ENCODE peak calls at places on chromosomes 5 and 9, in four cellular contexts. One of them, this sample, is unnamed.
A peak's percentile ranks its signal among the peaks of the same experiment; 100 is the strongest.

GRCh38 chr5:154199671-154200220 is 9.2 kb downstream of the GALNT10 start:
- DNase-seq in RWPE1: no peak
- DNase-seq in transverse colon: no peak
- DNase-seq in ovary: peak; percentile 37
- DNase-seq in this sample: no peak

GRCh38 chr5:152274206-152274605 is 130.9 kb downstream of the NMUR2 start:
- DNase-seq in RWPE1: no peak
- DNase-seq in transverse colon: no peak
- DNase-seq in ovary: no peak
- DNase-seq in this sample: no peak

GRCh38 chr9:5896863-5897262 is 6.2 kb downstream of the MLANA start:
- DNase-seq in RWPE1: no peak
- DNase-seq in transverse colon: no peak
- DNase-seq in ovary: no peak
- DNase-seq in this sample: no peak

GRCh38 chr5:176619203-176619568 is 9.2 kb upstream of the GPRIN1 start:
- DNase-seq in RWPE1: peak; percentile 95
- DNase-seq in transverse colon: peak; percentile 47
- DNase-seq in ovary: no peak
- DNase-seq in this sample: peak; percentile 90

GRCh38 chr9:109022909-109023308 is 9.6 kb upstream of the CTNNAL1 start:
- DNase-seq in RWPE1: no peak
- DNase-seq in transverse colon: no peak
- DNase-seq in ovary: no peak
- DNase-seq in this sample: no peak

GRCh38 chr5:141250576-141250975 is 5.4 kb downstream of the PCDHB15 start:
- DNase-seq in RWPE1: no peak
- DNase-seq in transverse colon: no peak
- DNase-seq in ovary: no peak
- DNase-seq in this sample: no peak

GRCh38 chr9:14097215-14097614 is 216.7 kb downstream of the NFIB start:
- DNase-seq in RWPE1: no peak
- DNase-seq in transverse colon: no peak
- DNase-seq in ovary: no peak
- DNase-seq in this sample: peak; percentile 56

GRCh38 chr9:74500584-74500924 is 3.4 kb downstream of the RORB start:
- DNase-seq in RWPE1: no peak
- DNase-seq in transverse colon: no peak
- DNase-seq in ovary: no peak
- DNase-seq in this sample: peak; percentile 14

GRCh38 chr9:13728121-13728520 is 448.6 kb upstream of the MPDZ start:
- DNase-seq in RWPE1: no peak
- DNase-seq in transverse colon: no peak
- DNase-seq in ovary: no peak
- DNase-seq in this sample: no peak

GRCh38 chr5:78799254-78800017 is 150.9 kb upstream of the LHFPL2 start:
- DNase-seq in RWPE1: no peak
- DNase-seq in transverse colon: no peak
- DNase-seq in ovary: no peak
- DNase-seq in this sample: peak; percentile 37

GRCh38 chr9:87085521-87085920 is 138.2 kb upstream of the GAS1 start:
- DNase-seq in RWPE1: no peak
- DNase-seq in transverse colon: no peak
- DNase-seq in ovary: no peak
- DNase-seq in this sample: no peak

GRCh38 chr9:87381050-87381711 is 116.5 kb upstream of the DAPK1 start:
- DNase-seq in RWPE1: no peak
- DNase-seq in transverse colon: no peak
- DNase-seq in ovary: no peak
- DNase-seq in this sample: no peak

GRCh38 chr9:21326526-21327139 is 8.6 kb downstream of the KLHL9 start:
- DNase-seq in RWPE1: peak; percentile 42
- DNase-seq in transverse colon: no peak
- DNase-seq in ovary: no peak
- DNase-seq in this sample: peak; percentile 56

GRCh38 chr5:132383984-132384383 is 14.5 kb downstream of the SLC22A5 start:
- DNase-seq in RWPE1: no peak
- DNase-seq in transverse colon: no peak
- DNase-seq in ovary: no peak
- DNase-seq in this sample: no peak

GRCh38 chr5:26649000-26649399 is 389.4 kb downstream of the CDH9 start:
- DNase-seq in RWPE1: no peak
- DNase-seq in transverse colon: no peak
- DNase-seq in ovary: no peak
- DNase-seq in this sample: no peak

GRCh38 chr5:160537940-160538339 is 116.3 kb downstream of the PTTG1 start:
- DNase-seq in RWPE1: no peak
- DNase-seq in transverse colon: no peak
- DNase-seq in ovary: no peak
- DNase-seq in this sample: no peak

GRCh38 chr9:132144708-132145365 is 17.0 kb upstream of the NTNG2 start:
- DNase-seq in RWPE1: peak; percentile 58
- DNase-seq in transverse colon: no peak
- DNase-seq in ovary: no peak
- DNase-seq in this sample: peak; percentile 28

GRCh38 chr5:59562756-59563389 is 330.7 kb downstream of the PDE4D start:
- DNase-seq in RWPE1: peak; percentile 21
- DNase-seq in transverse colon: peak; percentile 24
- DNase-seq in ovary: no peak
- DNase-seq in this sample: no peak

GRCh38 chr9:12798066-12798770 is 23.4 kb downstream of the LURAP1L start:
- DNase-seq in RWPE1: peak; percentile 52
- DNase-seq in transverse colon: no peak
- DNase-seq in ovary: no peak
- DNase-seq in this sample: no peak

GRCh38 chr5:164351245-164351834 is 845.9 kb downstream of the MAT2B start:
- DNase-seq in RWPE1: no peak
- DNase-seq in transverse colon: no peak
- DNase-seq in ovary: no peak
- DNase-seq in this sample: no peak

GRCh38 chr5:177546262-177546741 is 8.1 kb downstream of the FAM193B start:
- DNase-seq in RWPE1: peak; percentile 99
- DNase-seq in transverse colon: no peak
- DNase-seq in ovary: no peak
- DNase-seq in this sample: peak; percentile 98

GRCh38 chr9:134644715-134645606 is 3.4 kb downstream of the COL5A1 start:
- DNase-seq in RWPE1: peak; percentile 99
- DNase-seq in transverse colon: peak; percentile 60
- DNase-seq in ovary: peak; percentile 90
- DNase-seq in this sample: no peak

GRCh38 chr9:123482295-123482970 is 126.4 kb downstream of the CRB2 start:
- DNase-seq in RWPE1: no peak
- DNase-seq in transverse colon: no peak
- DNase-seq in ovary: no peak
- DNase-seq in this sample: no peak

GRCh38 chr9:92607088-92607487 is 62.8 kb downstream of the IPPK start:
- DNase-seq in RWPE1: no peak
- DNase-seq in transverse colon: no peak
- DNase-seq in ovary: no peak
- DNase-seq in this sample: no peak

GRCh38 chr9:35826071-35826701 is 2.3 kb downstream of the FAM221B start:
- DNase-seq in RWPE1: peak; percentile 66
- DNase-seq in transverse colon: no peak
- DNase-seq in ovary: no peak
- DNase-seq in this sample: peak; percentile 52

GRCh38 chr9:36126016-36126786 is 10.3 kb upstream of the GLIPR2 start:
- DNase-seq in RWPE1: no peak
- DNase-seq in transverse colon: peak; percentile 67
- DNase-seq in ovary: no peak
- DNase-seq in this sample: no peak

GRCh38 chr5:170333161-170333909 is 35.8 kb upstream of the LCP2 start:
- DNase-seq in RWPE1: no peak
- DNase-seq in transverse colon: peak; percentile 43
- DNase-seq in ovary: no peak
- DNase-seq in this sample: no peak

GRCh38 chr9:124371183-124371582 is 44.1 kb downstream of the PSMB7 start:
- DNase-seq in RWPE1: no peak
- DNase-seq in transverse colon: no peak
- DNase-seq in ovary: no peak
- DNase-seq in this sample: no peak

GRCh38 chr9:109473329-109473728 is 24.8 kb downstream of the PTPN3 start:
- DNase-seq in RWPE1: no peak
- DNase-seq in transverse colon: no peak
- DNase-seq in ovary: no peak
- DNase-seq in this sample: no peak

GRCh38 chr9:137226338-137227056 is 805 bp upstream of the RNF224 start:
- DNase-seq in RWPE1: peak; percentile 91
- DNase-seq in transverse colon: no peak
- DNase-seq in ovary: no peak
- DNase-seq in this sample: no peak

GRCh38 chr5:320524-321232 is 836 bp upstream of the AHRR start:
- DNase-seq in RWPE1: no peak
- DNase-seq in transverse colon: no peak
- DNase-seq in ovary: no peak
- DNase-seq in this sample: no peak

GRCh38 chr5:96649938-96650540 is 12.1 kb upstream of the CAST start:
- DNase-seq in RWPE1: no peak
- DNase-seq in transverse colon: peak; percentile 35
- DNase-seq in ovary: no peak
- DNase-seq in this sample: no peak

GRCh38 chr5:17928571-17928970 is 294.3 kb downstream of the TAF11L14 start:
- DNase-seq in RWPE1: peak; percentile 17
- DNase-seq in transverse colon: no peak
- DNase-seq in ovary: no peak
- DNase-seq in this sample: no peak

GRCh38 chr5:135138116-135138850 is 104.3 kb upstream of the PITX1 start:
- DNase-seq in RWPE1: peak; percentile 49
- DNase-seq in transverse colon: no peak
- DNase-seq in ovary: no peak
- DNase-seq in this sample: no peak

GRCh38 chr9:27423919-27424710 is 100.0 kb upstream of the IFNK start:
- DNase-seq in RWPE1: no peak
- DNase-seq in transverse colon: no peak
- DNase-seq in ovary: no peak
- DNase-seq in this sample: no peak

GRCh38 chr9:116395409-116396037 is 241.9 kb downstream of the PAPPA start:
- DNase-seq in RWPE1: no peak
- DNase-seq in transverse colon: no peak
- DNase-seq in ovary: no peak
- DNase-seq in this sample: no peak

GRCh38 chr5:28648108-28648507 is 1609.7 kb upstream of the CDH9 start:
- DNase-seq in RWPE1: peak; percentile 15
- DNase-seq in transverse colon: no peak
- DNase-seq in ovary: no peak
- DNase-seq in this sample: no peak

GRCh38 chr5:102971693-102972293 is 148.1 kb downstream of the GIN1 start:
- DNase-seq in RWPE1: peak; percentile 42
- DNase-seq in transverse colon: no peak
- DNase-seq in ovary: no peak
- DNase-seq in this sample: peak; percentile 38

DNA sequence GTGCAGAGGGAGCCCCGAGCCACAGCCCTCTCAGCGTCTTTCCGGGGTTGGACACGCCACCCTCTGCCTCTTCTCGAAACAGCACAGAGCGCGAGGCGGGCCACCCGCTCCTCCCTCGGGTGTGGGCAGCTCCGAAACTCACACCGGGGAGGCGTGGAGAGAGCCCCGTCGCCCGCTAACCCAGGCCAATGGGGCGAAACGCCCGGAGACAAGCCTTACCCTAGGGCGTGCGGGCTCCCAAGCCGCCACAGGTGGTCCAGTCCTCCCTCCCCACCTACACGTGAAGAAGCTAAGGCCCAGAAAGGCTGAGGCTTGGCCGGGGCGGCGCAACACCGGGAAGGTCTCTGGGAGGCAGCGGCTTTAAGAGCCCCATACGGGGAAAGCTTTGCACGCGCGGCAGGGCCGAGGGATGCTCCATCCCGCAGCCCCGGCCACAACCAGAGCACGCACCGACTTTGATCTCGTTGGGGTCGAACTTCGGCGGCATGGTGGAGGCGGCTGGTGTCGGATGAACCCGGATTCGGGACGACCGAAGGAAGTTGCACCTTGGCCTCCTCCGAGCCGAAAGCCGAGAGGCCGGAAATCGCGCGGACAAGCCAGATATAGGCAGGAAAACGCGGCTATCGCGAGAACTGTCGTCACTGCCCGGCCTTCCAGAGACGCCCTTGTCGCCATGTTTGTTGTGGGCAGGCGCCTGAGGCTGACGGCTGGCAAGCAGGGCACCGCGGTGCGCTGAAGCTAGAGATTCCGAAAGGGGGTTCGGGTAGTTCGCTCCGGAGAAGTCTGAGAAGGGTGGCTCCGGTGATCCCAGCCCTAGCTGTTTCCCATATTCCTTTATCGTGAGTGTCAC is at the start of the genes LRSAM1 and RPL12:
- DNase-seq in RWPE1: peak; percentile 99
- DNase-seq in transverse colon: peak; percentile 97
- DNase-seq in ovary: peak; percentile 100
- DNase-seq in this sample: peak; percentile 96
- TF ChIP-seq CTCF in RWPE1: no peak
- TF ChIP-seq CTCF in transverse colon: peak; percentile 11
- TF ChIP-seq CTCF in ovary: no peak
- TF ChIP-seq CTCF in this sample: no peak

GRCh38 chr5:68949711-68950110 is 144.1 kb upstream of the SLC30A5 start:
- DNase-seq in RWPE1: no peak
- DNase-seq in transverse colon: no peak
- DNase-seq in ovary: no peak
- DNase-seq in this sample: no peak
- H3K27ac ChIP-seq in RWPE1: no peak overlapping the region
- H3K27ac ChIP-seq in transverse colon: no peak overlapping the region
- H3K27ac ChIP-seq in ovary: no peak overlapping the region
- H3K27ac ChIP-seq in this sample: no peak overlapping the region

DNA sequence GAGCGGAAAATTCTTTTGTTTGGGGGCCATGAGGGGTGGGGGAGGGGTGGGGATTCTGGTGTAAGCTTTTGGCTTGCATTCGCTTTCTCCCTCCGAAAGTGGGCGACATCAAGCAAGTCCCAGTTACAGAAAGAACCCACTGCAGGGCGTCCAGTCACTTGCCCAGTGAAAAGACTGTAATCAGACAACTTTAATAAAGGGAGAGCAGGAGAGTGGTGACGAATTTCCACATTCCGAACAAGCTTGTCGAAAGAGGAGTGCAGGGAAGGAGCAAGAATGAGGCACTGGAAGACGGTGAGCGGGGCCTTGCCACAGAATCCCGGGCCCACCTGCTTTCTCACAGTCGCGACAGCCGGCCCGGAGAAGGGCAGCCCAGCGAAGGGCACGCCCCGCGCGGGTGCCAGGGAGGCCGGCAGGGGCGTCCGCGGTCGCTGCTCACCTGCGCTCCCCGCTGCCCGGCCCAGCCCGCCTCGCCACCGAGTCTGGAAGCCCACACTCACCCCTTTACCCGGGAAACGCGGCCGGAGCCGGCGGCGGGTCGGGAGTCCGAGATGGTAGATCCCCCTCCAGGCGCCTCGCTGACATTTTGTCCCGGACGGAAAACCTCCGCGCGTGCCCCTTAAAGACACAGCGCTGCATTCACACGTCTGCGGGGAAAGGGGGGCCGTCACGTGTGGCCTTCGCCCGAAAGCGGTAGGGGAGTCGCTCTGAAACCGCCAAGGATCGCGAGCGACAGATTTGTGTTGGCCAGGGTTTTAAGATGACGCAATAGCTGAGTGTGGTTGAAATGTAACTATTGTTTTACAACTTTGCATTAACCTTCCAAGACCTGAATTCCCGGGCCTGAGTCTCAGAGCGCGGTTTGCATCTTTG is at the start of gene ZBED3:
- DNase-seq in RWPE1: peak; percentile 78
- DNase-seq in transverse colon: peak; percentile 83
- DNase-seq in ovary: peak; percentile 75
- DNase-seq in this sample: peak; percentile 74
- TF ChIP-seq CTCF in RWPE1: peak; percentile 44
- TF ChIP-seq CTCF in transverse colon: no peak
- TF ChIP-seq CTCF in ovary: no peak
- TF ChIP-seq CTCF in this sample: peak; percentile 29

GRCh38 chr5:150341331-150341730 is 16.2 kb upstream of the TCOF1 start:
- DNase-seq in RWPE1: no peak
- DNase-seq in transverse colon: no peak
- DNase-seq in ovary: no peak
- DNase-seq in this sample: no peak
- H3K27ac ChIP-seq in RWPE1: no peak overlapping the region
- H3K27ac ChIP-seq in transverse colon: no peak overlapping the region
- H3K27ac ChIP-seq in ovary: no peak overlapping the region
- H3K27ac ChIP-seq in this sample: no peak overlapping the region